ENCODE peak calls at places on chromosomes 5 and 9, in ten cellular contexts. X is CD4-positive, alpha-beta T cell; S is COLO829; R is KBM-7; Q is activated CD4-positive, alpha-beta T cell treated with anti-CD3 and anti-CD28 coated beads for 4 hours; C is myocyte; E is SW480; I is endodermal cell; W is T-helper 9 cell; J is T-cell. L is an unnamed sample.

GRCh38 chr9:91305596-91305995 is 56.1 kb downstream of the AUH start:
- DNase-seq in X (no peak), S (peak), R (no peak), Q (no peak), C (no peak), E (no peak), I (no peak), W (no peak), J (no peak), L (no peak)

GRCh38 chr5:72202331-72202825 is 95.1 kb downstream of the MAP1B start:
- DNase-seq in X (no peak), S (no peak), R (no peak), Q (no peak), C (no peak), E (no peak), I (no peak), W (no peak), J (no peak), L (no peak)

GRCh38 chr5:127561254-127561653 is 43.8 kb downstream of the PRRC1 start:
- DNase-seq in X (no peak), S (no peak), R (no peak), Q (no peak), C (no peak), E (no peak), I (no peak), W (no peak), J (no peak), L (no peak)

GRCh38 chr9:18821794-18822193 is 211.2 kb downstream of the SAXO1 start:
- DNase-seq in X (no peak), S (no peak), R (no peak), Q (no peak), C (peak), E (peak), I (no peak), W (no peak), J (no peak), L (no peak)

GRCh38 chr5:37109338-37109737 is 139.8 kb downstream of the CPLANE1 start:
- DNase-seq in X (no peak), S (no peak), R (no peak), Q (no peak), C (no peak), E (no peak), I (no peak), W (no peak), J (no peak), L (no peak)

GRCh38 chr5:10110228-10110627 is 139.5 kb downstream of the ATPSCKMT start:
- DNase-seq in X (no peak), S (no peak), R (no peak), Q (no peak), C (no peak), E (no peak), I (no peak), W (no peak), J (no peak), L (no peak)

GRCh38 chr5:107389769-107390168 is 281.0 kb downstream of the EFNA5 start:
- DNase-seq in X (no peak), S (no peak), R (peak), Q (no peak), C (no peak), E (no peak), I (no peak), W (no peak), J (no peak), L (no peak)

GRCh38 chr5:170642776-170643436 is 139.1 kb downstream of the KCNIP1 start:
- DNase-seq in X (no peak), S (no peak), R (no peak), Q (no peak), C (no peak), E (no peak), I (peak), W (no peak), J (no peak), L (peak)

GRCh38 chr5:137075163-137075970 is 423.8 kb downstream of the SPOCK1 start:
- DNase-seq in X (no peak), S (peak), R (peak), Q (no peak), C (peak), E (peak), I (peak), W (no peak), J (no peak), L (peak)

GRCh38 chr5:65482727-65483473 is 1.2 kb upstream of the ADAMTS6 start:
- DNase-seq in X (no peak), S (peak), R (no peak), Q (no peak), C (peak), E (peak), I (peak), W (no peak), J (no peak), L (no peak)

GRCh38 chr9:91714020-91714721 is 235.9 kb downstream of the ROR2 start:
- DNase-seq in X (no peak), S (no peak), R (peak), Q (no peak), C (no peak), E (peak), I (peak), W (no peak), J (no peak), L (no peak)

GRCh38 chr9:107345327-107345726 is 62.2 kb downstream of the RAD23B start:
- DNase-seq in X (no peak), S (no peak), R (no peak), Q (no peak), C (peak), E (no peak), I (peak), W (no peak), J (no peak), L (no peak)

GRCh38 chr5:543755-544674 is 19.8 kb upstream of the SLC9A3 start:
- DNase-seq in X (peak), S (no peak), R (peak), Q (peak), C (peak), E (peak), I (no peak), W (no peak), J (peak), L (peak)

GRCh38 chr9:124349675-124350484 is 65.4 kb downstream of the PSMB7 start:
- DNase-seq in X (no peak), S (no peak), R (no peak), Q (no peak), C (no peak), E (no peak), I (no peak), W (no peak), J (peak), L (peak)

GRCh38 chr5:176639981-176640380 is 7.3 kb upstream of the TSPAN17 start:
- DNase-seq in X (no peak), S (no peak), R (no peak), Q (no peak), C (peak), E (no peak), I (no peak), W (no peak), J (no peak), L (no peak)

GRCh38 chr5:368162-369084 is 46.9 kb downstream of the AHRR start:
- DNase-seq in X (peak), S (no peak), R (peak), Q (no peak), C (peak), E (peak), I (peak), W (no peak), J (no peak), L (peak)

GRCh38 chr5:14204011-14204670 is 61.0 kb downstream of the TRIO start:
- DNase-seq in X (no peak), S (no peak), R (no peak), Q (no peak), C (no peak), E (no peak), I (no peak), W (no peak), J (no peak), L (no peak)

GRCh38 chr5:67515020-67515689 is 318.6 kb upstream of the CD180 start:
- DNase-seq in X (no peak), S (no peak), R (no peak), Q (no peak), C (no peak), E (no peak), I (no peak), W (no peak), J (peak), L (no peak)

GRCh38 chr9:22829236-22829635 is 382.6 kb downstream of the DMRTA1 start:
- DNase-seq in X (no peak), S (no peak), R (no peak), Q (no peak), C (no peak), E (no peak), I (no peak), W (no peak), J (no peak), L (no peak)

GRCh38 chr9:135085830-135086546 is 1.5 kb upstream of the OLFM1 start:
- DNase-seq in X (no peak), S (peak), R (peak), Q (no peak), C (peak), E (peak), I (peak), W (no peak), J (no peak), L (peak)

GRCh38 chr5:98839469-98840383 is 66.3 kb downstream of the RGMB start:
- DNase-seq in X (no peak), S (no peak), R (peak), Q (no peak), C (no peak), E (no peak), I (peak), W (no peak), J (no peak), L (no peak)

GRCh38 chr9:70218767-70219166 is 40.0 kb upstream of the SMC5 start:
- DNase-seq in X (no peak), S (no peak), R (no peak), Q (no peak), C (no peak), E (no peak), I (no peak), W (no peak), J (no peak), L (no peak)

GRCh38 chr9:96022445-96023031 is 147.0 kb downstream of the ERCC6L2 start:
- DNase-seq in X (no peak), S (no peak), R (peak), Q (peak), C (no peak), E (no peak), I (peak), W (no peak), J (no peak), L (peak)

GRCh38 chr9:74517188-74517587 is 20.1 kb downstream of the RORB start:
- DNase-seq in X (no peak), S (no peak), R (no peak), Q (no peak), C (no peak), E (no peak), I (no peak), W (no peak), J (no peak), L (no peak)

GRCh38 chr5:141524604-141525597 is 36.0 kb downstream of the PCDHGC5 start:
- DNase-seq in X (peak), S (peak), R (peak), Q (peak), C (peak), E (peak), I (peak), W (peak), J (no peak), L (peak)

GRCh38 chr5:95668728-95669127 is 14.1 kb downstream of the SPATA9 start:
- DNase-seq in X (no peak), S (no peak), R (peak), Q (no peak), C (no peak), E (no peak), I (no peak), W (no peak), J (no peak), L (no peak)

GRCh38 chr5:172591636-172592035 is 49.4 kb upstream of the NEURL1B start:
- DNase-seq in X (no peak), S (no peak), R (no peak), Q (no peak), C (no peak), E (no peak), I (peak), W (no peak), J (no peak), L (no peak)

GRCh38 chr9:109403766-109404320 is 83.0 kb upstream of the EPB41L4B start:
- DNase-seq in X (no peak), S (no peak), R (no peak), Q (no peak), C (no peak), E (no peak), I (no peak), W (no peak), J (no peak), L (no peak)

GRCh38 chr5:32099486-32100035 is 74.6 kb downstream of the GOLPH3 start:
- DNase-seq in X (no peak), S (no peak), R (no peak), Q (no peak), C (no peak), E (no peak), I (no peak), W (no peak), J (no peak), L (no peak)

GRCh38 chr5:44807269-44807668 is 1.5 kb upstream of the MRPS30 start:
- DNase-seq in X (no peak), S (no peak), R (no peak), Q (no peak), C (no peak), E (no peak), I (no peak), W (no peak), J (no peak), L (no peak)

GRCh38 chr5:139140631-139141071 is 57.5 kb downstream of the SIL1 start:
- DNase-seq in X (no peak), S (no peak), R (peak), Q (no peak), C (peak), E (no peak), I (no peak), W (no peak), J (no peak), L (no peak)

GRCh38 chr9:21395778-21396717 is 10.8 kb upstream of the IFNA2 start:
- DNase-seq in X (peak), S (no peak), R (peak), Q (peak), C (peak), E (peak), I (peak), W (peak), J (no peak), L (peak)

GRCh38 chr9:343773-344172 is 129.1 kb downstream of the DOCK8 start:
- DNase-seq in X (no peak), S (no peak), R (no peak), Q (no peak), C (no peak), E (no peak), I (no peak), W (no peak), J (no peak), L (no peak)

GRCh38 chr5:168328804-168329203 is 37.4 kb downstream of the WWC1 start:
- DNase-seq in X (no peak), S (no peak), R (peak), Q (no peak), C (peak), E (peak), I (peak), W (no peak), J (no peak), L (no peak)

GRCh38 chr9:128818839-128819715 is 777 bp downstream of the ENDOG start:
- DNase-seq in X (peak), S (no peak), R (peak), Q (peak), C (peak), E (peak), I (peak), W (peak), J (no peak), L (peak)

GRCh38 chr5:127011151-127011550 is 19.2 kb downstream of the MARCHF3 start:
- DNase-seq in X (no peak), S (no peak), R (no peak), Q (no peak), C (peak), E (no peak), I (no peak), W (no peak), J (no peak), L (no peak)

GRCh38 chr9:127519301-127520166 is 68.2 kb downstream of the LRSAM1 start:
- DNase-seq in X (no peak), S (peak), R (peak), Q (no peak), C (peak), E (peak), I (peak), W (no peak), J (no peak), L (peak)

L was measured in upper lobe of right lung.